ENCODE peak calls at places on chromosomes 4 and X, in six cellular contexts. Z is NB4, F is foreskin fibroblast, V is right lobe of liver, L is tibial nerve, P is right atrium auricular region. G is an unnamed sample.

GRCh38 chr4:107035711-107036601 is at the start of gene DKK2:
- DNase-seq in L (peak; percentile 21), P (peak; percentile 59), Z (peak; percentile 6), V (no peak), F (peak; percentile 51), G (peak; percentile 65)

GRCh38 chrX:44873415-44874270 is 655 bp downstream of the KDM6A start:
- DNase-seq in P (peak; percentile 68), V (peak; percentile 60), F (peak; percentile 14), Z (peak; percentile 87), L (peak; percentile 18), G (peak; percentile 65)

GRCh38 chr4:33739886-33740285 is 2504.4 kb downstream of the ARAP2 start:
- DNase-seq in V (no peak), F (no peak), P (no peak), L (no peak), Z (no peak), G (no peak)

GRCh38 chr4:2948895-2949781 is 14.1 kb downstream of the NOP14 start:
- DNase-seq in Z (peak; percentile 51), L (no peak), F (no peak), P (no peak), V (no peak), G (peak; percentile 42)

GRCh38 chrX:1105671-1106419 is 106.6 kb downstream of the CRLF2 start:
- DNase-seq in L (no peak), V (no peak), F (no peak), P (no peak), Z (no peak), G (no peak)

GRCh38 chr4:13605330-13605729 is 22.2 kb downstream of the BOD1L1 start:
- DNase-seq in V (no peak), P (no peak), Z (no peak), F (no peak), L (no peak), G (no peak)

GRCh38 chr4:64846417-64846816 is 437.2 kb upstream of the TECRL start:
- DNase-seq in P (no peak), L (no peak), Z (no peak), F (no peak), V (no peak), G (no peak)

GRCh38 chr4:13907255-13907751 is 279.8 kb upstream of the BOD1L1 start:
- DNase-seq in Z (no peak), L (no peak), V (no peak), P (no peak), F (peak; percentile 94), G (peak; percentile 95)

GRCh38 chr4:110793381-110793801 is 170.5 kb upstream of the PITX2 start:
- DNase-seq in Z (no peak), V (no peak), F (peak; percentile 44), L (no peak), P (no peak), G (no peak)

GRCh38 chr4:121656269-121656641 is 40.5 kb downstream of the ANXA5 start:
- DNase-seq in Z (peak; percentile 54), L (peak; percentile 45), P (no peak), F (peak; percentile 75), V (no peak), G (peak; percentile 66)

GRCh38 chrX:154398668-154399526 is 720 bp downstream of the RPL10 start:
- DNase-seq in P (peak; percentile 88), F (peak; percentile 61), V (peak; percentile 79), L (peak; percentile 75), Z (peak; percentile 90), G (peak; percentile 77)

GRCh38 chr4:158796370-158797140 is 27.7 kb downstream of the FNIP2 start:
- DNase-seq in V (peak; percentile 52), F (no peak), P (no peak), L (no peak), Z (no peak), G (peak; percentile 18)

GRCh38 chr4:88242144-88242543 is 42.2 kb downstream of the PPM1K start:
- DNase-seq in L (no peak), V (no peak), P (no peak), Z (no peak), F (no peak), G (peak; percentile 22)

GRCh38 chr4:99887837-99888236 is 6.4 kb downstream of the LAMTOR3 start:
- DNase-seq in Z (no peak), L (no peak), F (no peak), V (no peak), P (no peak), G (no peak)

GRCh38 chrX:38166478-38167083 is 54.1 kb downstream of the SRPX start:
- DNase-seq in P (no peak), Z (peak; percentile 39), V (no peak), F (no peak), L (no peak), G (peak; percentile 52)

GRCh38 chrX:77160301-77160700 is 286.9 kb upstream of the FGF16 start:
- DNase-seq in F (no peak), V (peak; percentile 19), Z (peak; percentile 15), L (no peak), P (no peak), G (no peak)

GRCh38 chr4:165517216-165517615 is 138.4 kb downstream of the CPE start:
- DNase-seq in F (no peak), P (no peak), Z (no peak), V (no peak), L (no peak), G (peak; percentile 20)

GRCh38 chr4:3836802-3837601 is 70.8 kb downstream of the ADRA2C start:
- DNase-seq in F (no peak), V (no peak), Z (peak; percentile 38), P (no peak), L (no peak), G (peak; percentile 8)

GRCh38 chrX:69238153-69238959 is 73.1 kb upstream of the PJA1 start:
- DNase-seq in V (no peak), P (no peak), Z (no peak), L (no peak), F (no peak), G (no peak)

GRCh38 chr4:4259484-4260100 is 11.6 kb upstream of the TMEM128 start:
- DNase-seq in V (peak; percentile 76), F (no peak), L (no peak), Z (no peak), P (no peak), G (no peak)

GRCh38 chr4:145388043-145388442 is 93.6 kb upstream of the SMAD1 start:
- DNase-seq in V (no peak), P (no peak), Z (no peak), L (no peak), F (no peak), G (no peak)

GRCh38 chrX:119606508-119607389 is 525 bp upstream of the NKRF start:
- DNase-seq in L (no peak), V (no peak), Z (no peak), P (no peak), F (peak; percentile 82), G (no peak)

GRCh38 chr4:125727931-125728330 is 413.2 kb downstream of the FAT4 start:
- DNase-seq in F (no peak), V (no peak), P (no peak), Z (no peak), L (no peak), G (no peak)

GRCh38 chr4:173436149-173436579 is 37.2 kb upstream of the SCRG1 start:
- DNase-seq in P (no peak), F (peak; percentile 90), L (no peak), Z (no peak), V (no peak), G (no peak)

GRCh38 chrX:23079347-23079746 is 79.6 kb downstream of the DDX53 start:
- DNase-seq in F (no peak), V (no peak), Z (no peak), L (no peak), P (no peak), G (no peak)

GRCh38 chr4:155582971-155583437 is 83.6 kb upstream of the GUCY1A1 start:
- DNase-seq in Z (peak; percentile 16), L (no peak), P (no peak), F (peak; percentile 39), V (no peak), G (peak; percentile 69)

GRCh38 chr4:77146426-77147399 is 10.3 kb upstream of the CCNG2 start:
- DNase-seq in L (no peak), Z (peak; percentile 22), V (no peak), P (no peak), F (no peak), G (no peak)

GRCh38 chr4:14700544-14700943 is 301.7 kb upstream of the CPEB2 start:
- DNase-seq in L (no peak), Z (no peak), F (no peak), P (no peak), V (no peak), G (no peak)

GRCh38 chrX:13620202-13620601 is 32.7 kb upstream of the TCEANC start:
- DNase-seq in F (no peak), P (no peak), Z (no peak), L (no peak), V (no peak), G (no peak)

DNA sequence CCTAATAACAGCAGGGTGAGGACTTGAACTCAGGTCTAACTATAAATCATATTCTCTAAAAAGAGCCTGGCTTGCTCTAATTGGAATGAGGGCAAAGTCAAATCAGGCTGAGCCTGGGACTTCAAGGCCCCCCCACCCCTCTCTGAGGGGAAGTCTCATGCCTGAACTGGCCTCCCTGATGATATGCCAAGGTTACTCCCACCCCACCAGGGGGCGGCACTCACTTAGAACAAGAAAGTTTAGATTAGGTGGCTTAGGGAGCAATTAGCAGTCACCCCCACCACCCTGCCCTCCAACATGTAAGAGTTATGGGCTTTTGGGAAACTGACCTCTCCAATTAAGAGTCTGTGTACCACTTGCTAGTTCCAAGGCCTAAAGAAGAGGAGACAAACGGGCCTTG is 2.7 kb downstream of the FOXO4 start:
- DNase-seq in Z (peak; percentile 86), P (no peak), L (peak; percentile 42), V (peak; percentile 45), F (peak; percentile 18), G (peak; percentile 43)
- TF ChIP-seq CTCF in Z (peak; percentile 70), P (peak; percentile 17), L (peak; percentile 41), V (peak; percentile 43), F (peak; percentile 29), G (peak; percentile 21)

GRCh38 chr4:20760053-20760452 is 59.8 kb downstream of the PACRGL start:
- DNase-seq in Z (peak; percentile 16), L (no peak), F (no peak), P (no peak), V (no peak), G (peak; percentile 8)
- TF ChIP-seq CTCF in Z (no peak), L (no peak), F (no peak), P (no peak), V (no peak), G (no peak)

GRCh38 chrX:49627030-49627777 is 28.4 kb downstream of the GAGE1 start:
- DNase-seq in V (no peak), L (no peak), P (no peak), F (no peak), Z (peak; percentile 9), G (no peak)
- TF ChIP-seq CTCF in V (no peak), L (no peak), P (no peak), F (no peak), Z (peak; percentile 29), G (peak; percentile 10)

GRCh38 chr4:55183926-55184599 is 58.7 kb upstream of the KDR start:
- DNase-seq in F (peak; percentile 92), P (no peak), Z (no peak), L (no peak), V (no peak), G (peak; percentile 90)

GRCh38 chr4:55181606-55182005 is 56.2 kb upstream of the KDR start:
- DNase-seq in F (no peak), P (no peak), Z (no peak), L (no peak), V (no peak), G (no peak)

GRCh38 chr4:55186700-55187099 is 61.3 kb upstream of the KDR start:
- DNase-seq in F (no peak), V (no peak), L (no peak), Z (no peak), P (no peak), G (no peak)

GRCh38 chr4:55184600-55185523 is 59.5 kb upstream of the KDR start:
- DNase-seq in L (no peak), P (no peak), F (peak; percentile 88), V (no peak), Z (peak; percentile 16), G (peak; percentile 47)

GRCh38 chr4:55186123-55186522 is 60.7 kb upstream of the KDR start:
- DNase-seq in Z (no peak), L (no peak), F (no peak), P (no peak), V (no peak), G (no peak)
- TF ChIP-seq CTCF in Z (no peak), L (no peak), F (no peak), P (no peak), V (no peak), G (no peak)